ENCODE peak calls at places on chromosomes 12 and 14, in ten cellular contexts. D is GM12865, G is cardiac muscle cell, H is choroid plexus epithelial cell, N is WERI-Rb-1, T is cardiac fibroblast, R is fibroblast of lung, J is fibroblast of mammary gland, W is IMR-90, V is mucosa of descending colon. K is an unnamed sample.

GRCh38 chr14:68157971-68158371 is 338.4 kb downstream of the RAD51B start:
- DNase-seq in W (peak), J (peak), R (no peak), T (peak), D (no peak), V (no peak), G (no peak), N (no peak), H (no peak), K (no peak)

GRCh38 chr14:36675581-36675980 is 13.9 kb downstream of the PAX9 start:
- DNase-seq in V (no peak), G (no peak), T (no peak), W (no peak), D (no peak), N (no peak), J (no peak), H (no peak), R (no peak), K (no peak)

GRCh38 chr12:44031472-44032185 is 195.7 kb downstream of the TMEM117 start:
- DNase-seq in J (no peak), V (no peak), G (no peak), D (no peak), H (no peak), R (peak), T (no peak), N (no peak), W (peak), K (no peak)

GRCh38 chr12:132346496-132347470 is 17.4 kb upstream of the GALNT9 start:
- DNase-seq in N (no peak), G (no peak), J (no peak), H (no peak), D (no peak), R (no peak), W (no peak), T (no peak), V (no peak), K (no peak)

GRCh38 chr14:60722163-60722835 is 1.9 kb downstream of the SIX4 start:
- DNase-seq in J (peak), T (peak), D (peak), W (peak), R (peak), H (peak), N (peak), V (peak), G (peak), K (peak)

GRCh38 chr12:1912580-1913376 is 5.7 kb downstream of the CACNA2D4 start:
- DNase-seq in T (no peak), V (no peak), H (no peak), J (no peak), N (no peak), G (no peak), W (no peak), R (no peak), D (no peak), K (no peak)

GRCh38 chr12:131827961-131828534 is at the start of gene MMP17:
- DNase-seq in G (peak), N (peak), W (peak), D (peak), H (peak), V (no peak), J (peak), T (peak), R (peak), K (no peak)

GRCh38 chr12:3431685-3432084 is 59.3 kb upstream of the PRMT8 start:
- DNase-seq in H (no peak), R (no peak), V (no peak), J (no peak), N (no peak), D (no peak), G (no peak), W (no peak), T (no peak), K (no peak)

GRCh38 chr12:105820407-105821140 is 318.2 kb downstream of the NUAK1 start:
- DNase-seq in J (peak), V (no peak), D (no peak), H (peak), G (peak), R (peak), T (peak), W (peak), N (no peak), K (peak)

GRCh38 chr14:38121280-38121679 is 86.4 kb upstream of the SSTR1 start:
- DNase-seq in D (no peak), T (no peak), V (no peak), J (no peak), H (no peak), W (no peak), G (no peak), R (no peak), N (no peak), K (no peak)

GRCh38 chr12:53324113-53324778 is 2.8 kb upstream of the AAAS start:
- DNase-seq in W (no peak), J (no peak), R (no peak), N (peak), V (peak), G (no peak), D (peak), H (peak), T (no peak), K (no peak)

GRCh38 chr12:31868980-31869379 is 90.2 kb upstream of the RESF1 start:
- DNase-seq in T (peak), W (peak), V (no peak), N (no peak), H (peak), G (peak), D (peak), R (peak), J (peak), K (no peak)

GRCh38 chr14:26917086-26917485 is 319.3 kb upstream of the NOVA1 start:
- DNase-seq in W (peak), N (peak), J (peak), D (no peak), G (peak), R (peak), T (peak), V (no peak), H (peak), K (no peak)

GRCh38 chr12:52686063-52686462 is 5.9 kb upstream of the KRT1 start:
- DNase-seq in R (no peak), T (no peak), H (no peak), D (no peak), W (no peak), V (peak), N (no peak), J (no peak), G (no peak), K (no peak)

GRCh38 chr12:4225571-4225970 is 48.0 kb upstream of the CCND2 start:
- DNase-seq in T (no peak), D (no peak), G (no peak), W (no peak), J (no peak), R (no peak), V (no peak), N (no peak), H (no peak), K (no peak)

GRCh38 chr14:91271639-91272038 is 27.1 kb upstream of the GPR68 start:
- DNase-seq in H (no peak), T (no peak), W (no peak), G (no peak), R (no peak), N (no peak), J (no peak), V (no peak), D (no peak), K (no peak)

GRCh38 chr12:75666126-75666979 is 154.9 kb upstream of the KRR1 start:
- DNase-seq in T (no peak), G (peak), V (peak), H (peak), R (peak), J (no peak), D (no peak), N (no peak), W (peak), K (peak)

GRCh38 chr12:103626498-103626897 is 39.4 kb downstream of the STAB2 start:
- DNase-seq in D (peak), H (no peak), G (peak), R (no peak), J (peak), V (peak), W (peak), N (peak), T (no peak), K (no peak)

GRCh38 chr12:3745152-3745551 is 7.8 kb downstream of the CRACR2A start:
- DNase-seq in N (no peak), V (no peak), R (no peak), W (no peak), H (no peak), T (no peak), G (no peak), J (no peak), D (no peak), K (no peak)

GRCh38 chr14:30194769-30195168 is 267.1 kb upstream of the PRKD1 start:
- DNase-seq in D (no peak), T (peak), R (peak), V (no peak), N (no peak), G (peak), J (peak), W (peak), H (peak), K (peak)

GRCh38 chr12:90653051-90653450 is 301.9 kb downstream of the CCER1 start:
- DNase-seq in G (no peak), W (peak), R (peak), D (no peak), N (no peak), V (no peak), H (peak), J (peak), T (no peak), K (peak)

GRCh38 chr14:101120636-101121398 is 217.3 kb upstream of the RTL1 start:
- DNase-seq in T (no peak), H (peak), W (no peak), R (peak), J (no peak), N (no peak), V (no peak), G (no peak), D (no peak), K (no peak)

GRCh38 chr12:58504539-58504938 is 415.8 kb downstream of the LRIG3 start:
- DNase-seq in J (peak), V (no peak), G (no peak), T (no peak), R (peak), D (no peak), H (no peak), W (peak), N (peak), K (peak)

GRCh38 chr14:53964249-53964648 is 7.6 kb upstream of the BMP4 start:
- DNase-seq in J (no peak), H (no peak), V (no peak), T (no peak), N (no peak), W (peak), G (no peak), R (peak), D (no peak), K (peak)

GRCh38 chr12:121812320-121812871 is 8.6 kb downstream of the SETD1B start:
- DNase-seq in G (peak), V (peak), R (peak), W (peak), H (peak), J (peak), N (no peak), T (peak), D (peak), K (peak)

GRCh38 chr12:120366884-120367251 is 2.1 kb downstream of the MSI1 start:
- DNase-seq in W (no peak), J (no peak), N (no peak), D (no peak), V (no peak), H (no peak), T (no peak), R (no peak), G (no peak), K (no peak)

GRCh38 chr12:40192704-40193255 is 32.0 kb upstream of the LRRK2 start:
- DNase-seq in N (no peak), J (no peak), W (no peak), V (no peak), H (no peak), G (no peak), T (no peak), D (peak), R (no peak), K (no peak)

GRCh38 chr12:77116277-77116676 is 50.9 kb upstream of the E2F7 start:
- DNase-seq in H (no peak), V (no peak), R (peak), D (no peak), W (peak), G (peak), T (peak), N (no peak), J (peak), K (peak)

GRCh38 chr12:64009321-64010068 is 165.0 kb downstream of the SRGAP1 start:
- DNase-seq in R (peak), H (no peak), W (no peak), G (no peak), D (no peak), J (no peak), T (no peak), V (no peak), N (no peak), K (no peak)

GRCh38 chr14:60323199-60323891 is 74.3 kb downstream of the PPM1A start:
- DNase-seq in R (no peak), V (no peak), D (no peak), N (peak), G (no peak), T (no peak), J (no peak), H (no peak), W (no peak), K (no peak)

GRCh38 chr12:11978985-11979384 is 91.8 kb upstream of the BCL2L14 start:
- DNase-seq in T (no peak), H (peak), G (no peak), D (no peak), J (peak), R (peak), N (no peak), V (no peak), W (peak), K (peak)

GRCh38 chr12:11980133-11980532 is 90.6 kb upstream of the BCL2L14 start:
- DNase-seq in T (no peak), H (no peak), N (no peak), V (no peak), G (no peak), W (no peak), R (no peak), D (peak), J (no peak), K (no peak)

GRCh38 chr12:11986165-11986564 is 84.6 kb upstream of the BCL2L14 start:
- DNase-seq in D (no peak), R (no peak), N (no peak), V (no peak), T (no peak), W (no peak), G (no peak), H (no peak), J (no peak), K (no peak)

GRCh38 chr12:11976005-11976404 is 94.7 kb upstream of the BCL2L14 start:
- DNase-seq in V (no peak), R (no peak), N (no peak), H (no peak), J (no peak), W (no peak), T (no peak), G (no peak), D (no peak), K (no peak)

GRCh38 chr12:11981174-11981733 is 89.5 kb upstream of the BCL2L14 start:
- DNase-seq in T (peak), W (no peak), H (no peak), V (no peak), R (peak), N (no peak), J (peak), D (peak), G (peak), K (no peak)
- H3K4me3 ChIP-seq in T (no peak), W (no peak), H (no peak), V (no peak), R (no peak), N (no peak), J (no peak), D (peak), G (no peak), K (no peak)

DNA sequence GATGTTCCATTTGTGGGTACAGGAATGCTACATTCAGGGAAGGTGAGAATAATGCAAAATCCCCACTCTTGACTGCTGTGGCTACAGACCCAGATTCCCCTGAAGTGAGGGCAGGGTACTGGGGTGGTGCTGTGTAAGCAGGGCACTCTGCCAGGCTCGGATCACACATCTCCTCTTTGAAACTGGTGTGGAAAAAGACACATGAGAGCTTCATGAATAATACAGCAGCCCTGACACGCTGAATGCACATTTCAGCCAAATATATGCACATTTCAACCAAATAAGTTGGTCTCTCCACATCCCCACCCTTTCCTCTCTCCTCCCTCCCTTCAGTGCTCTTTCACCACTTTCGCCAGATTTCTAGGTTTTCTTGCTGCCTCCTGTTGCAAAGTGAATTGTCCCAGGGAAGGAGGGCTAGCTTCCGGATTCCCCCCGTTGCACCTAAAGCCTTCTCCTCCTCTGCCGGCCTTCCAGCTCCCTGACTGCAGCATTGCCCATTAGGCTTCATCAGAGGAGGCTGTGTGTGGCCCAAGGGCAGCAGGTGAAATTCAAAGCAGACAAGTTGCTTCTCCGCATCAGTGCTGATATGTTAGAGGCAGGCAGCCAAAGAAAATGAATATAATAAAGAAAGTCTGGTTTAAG is 118.2 kb upstream of the TMCC3 start:
- DNase-seq in W (no peak), G (no peak), D (peak), T (no peak), N (no peak), J (no peak), V (peak), H (peak), R (peak), K (no peak)
- H3K4me3 ChIP-seq in W (no peak), G (no peak), D (peak), T (no peak), N (no peak), J (no peak), V (no peak), H (no peak), R (no peak), K (no peak)

DNA sequence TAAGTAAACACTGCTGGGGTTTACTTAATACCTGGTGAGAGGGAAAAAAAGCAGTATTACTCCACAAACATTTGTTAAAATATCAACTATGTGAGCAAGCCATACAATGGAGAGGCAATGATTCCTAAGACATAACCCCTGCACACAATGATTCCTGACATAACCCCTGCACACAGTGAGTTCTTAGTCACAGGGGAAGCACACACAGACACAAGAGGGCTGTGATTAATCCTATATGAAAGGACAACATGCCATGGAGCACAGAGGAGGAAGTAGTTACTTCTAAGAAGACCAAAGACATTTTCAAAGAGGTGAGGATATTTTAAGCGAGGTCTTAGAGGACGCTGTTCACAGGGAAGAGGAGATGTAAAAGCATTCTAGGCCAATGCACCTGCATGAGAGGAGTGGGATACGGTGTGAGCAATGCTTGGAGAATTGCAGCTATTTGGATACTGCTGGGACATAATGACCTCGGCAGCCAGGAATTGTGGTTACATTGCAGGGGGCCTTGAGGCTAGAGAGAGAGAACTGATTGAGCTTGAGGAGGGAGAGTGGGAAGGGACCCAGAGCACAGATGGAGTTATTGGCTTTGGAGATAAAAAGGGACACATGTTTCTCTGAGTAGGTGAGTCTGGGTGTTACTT is 211.9 kb downstream of the APAF1 start:
- DNase-seq in H (peak), T (no peak), J (no peak), G (no peak), N (no peak), V (no peak), D (no peak), W (no peak), R (peak), K (peak)
- H3K4me3 ChIP-seq in H (no peak), T (no peak), J (no peak), G (no peak), N (no peak), V (no peak), D (no peak), W (no peak), R (no peak), K (no peak)

GRCh38 chr14:73753043-73753886 is 39.1 kb upstream of the PNMA1 start:
- DNase-seq in D (peak), R (no peak), N (no peak), G (peak), J (no peak), W (no peak), T (peak), H (no peak), V (peak), K (no peak)

GRCh38 chr14:73753887-73754880 is 40.0 kb upstream of the PNMA1 start:
- DNase-seq in T (no peak), R (no peak), N (no peak), G (peak), H (no peak), D (peak), W (no peak), V (peak), J (peak), K (no peak)

GRCh38 chr14:73755434-73756014 is 41.3 kb upstream of the PNMA1 start:
- DNase-seq in G (no peak), J (no peak), T (no peak), D (peak), W (no peak), V (peak), R (no peak), H (no peak), N (no peak), K (no peak)

GRCh38 chr14:73757381-73757780 is 43.2 kb upstream of the PNMA1 start:
- DNase-seq in V (no peak), R (no peak), D (peak), N (no peak), J (no peak), G (no peak), W (no peak), H (no peak), T (no peak), K (no peak)

GRCh38 chr14:73754911-73755360 is 40.8 kb upstream of the PNMA1 start:
- DNase-seq in R (peak), J (peak), T (peak), D (no peak), W (peak), N (no peak), G (peak), V (peak), H (peak), K (no peak)
- H3K4me3 ChIP-seq in R (peak), J (no peak), T (peak), D (peak), W (no peak), N (no peak), G (no peak), V (no peak), H (peak), K (no peak)

DNA sequence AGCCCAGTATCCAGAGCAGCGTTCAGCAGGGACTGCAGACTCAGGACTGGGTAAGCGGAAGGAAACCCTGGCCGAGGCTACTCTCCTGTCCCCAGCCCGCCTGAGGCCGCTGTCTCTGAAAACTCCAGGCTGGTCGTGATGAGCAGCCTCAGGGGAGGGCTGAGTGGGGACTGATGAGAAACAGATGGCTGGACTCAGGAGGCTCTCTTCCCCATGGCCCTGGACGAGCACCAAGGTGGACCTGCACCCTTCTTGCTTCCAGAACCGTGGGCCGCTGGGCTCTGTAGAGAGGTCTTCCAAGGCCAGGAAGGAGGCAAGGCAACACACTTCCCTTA is 1.1 kb downstream of the TEX22 start:
- DNase-seq in D (no peak), T (no peak), H (no peak), W (no peak), V (no peak), N (no peak), J (no peak), G (no peak), R (no peak), K (no peak)
- H3K4me3 ChIP-seq in D (peak), T (peak), H (peak), W (no peak), V (no peak), N (peak), J (peak), G (no peak), R (peak), K (peak)

K was measured in brain microvascular endothelial cell.